ENCODE peak calls at places on chromosomes 16 and 17, in four cellular contexts. V is endothelial cell of umbilical vein, G is IMR-90, I is K562. E is an unnamed sample. For H3K9me1 and H4K20me1, the result is how much of the 10 kb centered on the place peaks cover.

GRCh38 chr17:17570207-17570797 is 21.2 kb downstream of the PEMT start:
- DNase-seq in I (no peak), G (peak), V (peak), E (no peak)

GRCh38 chr16:83704656-83705055 is 103.1 kb upstream of the HSBP1 start:
- DNase-seq in I (no peak), V (no peak), G (no peak), E (no peak)

GRCh38 chr17:82269882-82270500 is 3.5 kb downstream of the CSNK1D start:
- DNase-seq in G (no peak), V (no peak), I (no peak), E (no peak)

GRCh38 chr17:59846391-59847165 is 46.2 kb downstream of the TUBD1 start:
- DNase-seq in G (peak), I (no peak), V (peak), E (no peak)

GRCh38 chr16:66309409-66309808 is 57.1 kb upstream of the CDH5 start:
- DNase-seq in V (no peak), I (no peak), G (no peak), E (no peak)

GRCh38 chr17:78148286-78149016 is 2.3 kb downstream of the C17orf99 start:
- DNase-seq in G (no peak), V (no peak), I (no peak), E (no peak)

GRCh38 chr17:82193520-82194236 is 19.0 kb downstream of the CCDC57 start:
- DNase-seq in I (no peak), V (no peak), G (no peak), E (no peak)

GRCh38 chr17:40093580-40094201 is 6.7 kb downstream of the NR1D1 start:
- DNase-seq in G (no peak), I (no peak), V (no peak), E (no peak)

GRCh38 chr17:35373984-35374765 is 754 bp upstream of the SLFN11 start:
- DNase-seq in I (no peak), V (no peak), G (peak), E (no peak)

GRCh38 chr16:610513-611381 is 20.0 kb upstream of the WFIKKN1 start:
- DNase-seq in I (peak), G (no peak), V (no peak), E (peak)

GRCh38 chr16:2767891-2768290 is 9.2 kb downstream of the ELOB start:
- DNase-seq in I (no peak), V (no peak), G (no peak), E (no peak)

GRCh38 chr17:17681744-17682292 is 560 bp downstream of the RAI1 start:
- DNase-seq in V (no peak), I (peak), G (no peak), E (no peak)

GRCh38 chr17:16516594-16517018 is 24.6 kb upstream of the LRRC75A start:
- DNase-seq in G (peak), V (peak), I (peak), E (no peak)

GRCh38 chr17:57739402-57740224 is 5.5 kb downstream of the CCDC182 start:
- DNase-seq in I (peak), G (no peak), V (no peak), E (no peak)

GRCh38 chr17:5840811-5841446 is 229.2 kb upstream of the WSCD1 start:
- DNase-seq in V (no peak), I (no peak), G (no peak), E (no peak)

GRCh38 chr17:73090396-73091202 is 1.9 kb downstream of the SLC39A11 start:
- DNase-seq in V (no peak), G (no peak), I (no peak), E (no peak)

GRCh38 chr17:40283662-40284061 is 4.0 kb upstream of the CDC6 start:
- DNase-seq in V (peak), G (peak), I (no peak), E (peak)

GRCh38 chr16:51638338-51639135 is 487.5 kb upstream of the SALL1 start:
- DNase-seq in V (no peak), I (no peak), G (peak), E (no peak)

GRCh38 chr17:65301184-65301583 is 164.0 kb downstream of the RGS9 start:
- DNase-seq in G (no peak), V (no peak), I (no peak), E (no peak)

GRCh38 chr16:11094075-11094593 is 149.8 kb downstream of the CLEC16A start:
- DNase-seq in I (peak), V (no peak), G (peak), E (peak)

GRCh38 chr16:17348042-17348783 is 122.5 kb downstream of the XYLT1 start:
- DNase-seq in G (no peak), I (no peak), V (no peak), E (no peak)

GRCh38 chr17:63834431-63835166 is 7.1 kb upstream of the FTSJ3 start:
- DNase-seq in V (peak), I (peak), G (peak), E (peak)

GRCh38 chr16:72744064-72744793 is 303.7 kb downstream of the ZFHX3 start:
- DNase-seq in G (no peak), I (no peak), V (no peak), E (no peak)

GRCh38 chr17:18217412-18218015 is 7.9 kb upstream of the LLGL1 start:
- DNase-seq in I (peak), V (peak), G (peak), E (peak)

GRCh38 chr17:73288534-73289302 is 23.1 kb downstream of the CDC42EP4 start:
- DNase-seq in V (no peak), I (peak), G (no peak), E (no peak)

GRCh38 chr16:73713817-73714495 is 582.7 kb upstream of the PSMD7 start:
- DNase-seq in I (peak), V (no peak), G (peak), E (no peak)

GRCh38 chr17:65514082-65514481 is 47.4 kb downstream of the AXIN2 start:
- DNase-seq in V (no peak), I (no peak), G (peak), E (peak)

GRCh38 chr17:37475713-37476420 is 13.8 kb upstream of the DUSP14 start:
- DNase-seq in G (no peak), I (no peak), V (peak), E (no peak)

GRCh38 chr17:31610301-31610910 is 218.9 kb downstream of the RAB11FIP4 start:
- DNase-seq in I (no peak), V (no peak), G (no peak), E (no peak)

GRCh38 chr16:66491716-66492064 is 58.2 kb downstream of the TK2 start:
- DNase-seq in G (no peak), I (no peak), V (no peak), E (no peak)

GRCh38 chr16:16025214-16025968 is 76.0 kb downstream of the ABCC1 start:
- DNase-seq in V (peak), G (peak), I (peak), E (no peak)

DNA sequence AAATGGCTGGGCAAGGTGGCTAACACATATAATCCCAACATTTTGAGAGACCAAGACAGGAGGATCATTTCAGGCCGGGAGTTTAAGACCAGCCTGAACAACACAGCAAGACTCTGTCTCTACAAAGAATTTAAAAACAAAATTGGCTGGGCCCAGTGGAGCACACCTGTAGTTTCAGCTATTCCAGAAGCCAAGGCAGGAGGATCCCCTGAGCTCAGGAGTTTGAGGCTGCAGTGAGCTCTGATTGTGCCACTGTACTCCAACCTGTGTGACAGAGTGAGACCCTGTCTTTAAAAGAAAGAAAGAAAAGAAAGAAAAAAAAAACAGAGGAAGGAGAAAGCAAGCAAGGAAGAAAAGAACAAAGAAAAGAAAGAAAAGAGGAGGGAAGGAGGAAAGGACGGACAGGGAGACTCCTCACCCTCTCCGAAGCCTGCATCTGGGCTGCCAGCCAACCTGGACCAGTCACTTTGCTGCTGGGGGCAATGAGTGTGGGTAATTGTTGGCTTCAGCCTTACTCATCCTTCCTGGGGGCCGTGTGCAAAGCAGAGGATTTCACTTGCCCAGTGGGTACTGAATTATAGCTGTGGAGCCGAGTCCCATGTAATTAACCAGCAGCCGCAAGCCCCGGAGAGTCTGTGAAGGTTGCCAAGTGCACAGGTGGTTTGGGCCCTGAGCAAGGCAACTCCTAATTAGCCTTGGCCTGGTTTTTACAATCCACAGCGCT is 6.7 kb upstream of the MT4 start:
- DNase-seq in V (no peak), I (no peak), G (peak), E (no peak)
- H3K9me1 ChIP-seq in V (under half), I (under half), G (under half), E (under half)

GRCh38 chr16:27368358-27368722 is 33.6 kb upstream of the IL21R start:
- DNase-seq in G (no peak), V (no peak), I (no peak), E (no peak)

GRCh38 chr16:27365142-27366089 is 36.6 kb upstream of the IL21R start:
- DNase-seq in G (peak), I (no peak), V (peak), E (peak)

GRCh38 chr16:27364493-27365141 is 37.4 kb upstream of the IL21R start:
- DNase-seq in V (no peak), G (no peak), I (no peak), E (no peak)

GRCh38 chr16:27367463-27368357 is 34.3 kb upstream of the IL21R start:
- DNase-seq in G (peak), I (peak), V (peak), E (no peak)

DNA sequence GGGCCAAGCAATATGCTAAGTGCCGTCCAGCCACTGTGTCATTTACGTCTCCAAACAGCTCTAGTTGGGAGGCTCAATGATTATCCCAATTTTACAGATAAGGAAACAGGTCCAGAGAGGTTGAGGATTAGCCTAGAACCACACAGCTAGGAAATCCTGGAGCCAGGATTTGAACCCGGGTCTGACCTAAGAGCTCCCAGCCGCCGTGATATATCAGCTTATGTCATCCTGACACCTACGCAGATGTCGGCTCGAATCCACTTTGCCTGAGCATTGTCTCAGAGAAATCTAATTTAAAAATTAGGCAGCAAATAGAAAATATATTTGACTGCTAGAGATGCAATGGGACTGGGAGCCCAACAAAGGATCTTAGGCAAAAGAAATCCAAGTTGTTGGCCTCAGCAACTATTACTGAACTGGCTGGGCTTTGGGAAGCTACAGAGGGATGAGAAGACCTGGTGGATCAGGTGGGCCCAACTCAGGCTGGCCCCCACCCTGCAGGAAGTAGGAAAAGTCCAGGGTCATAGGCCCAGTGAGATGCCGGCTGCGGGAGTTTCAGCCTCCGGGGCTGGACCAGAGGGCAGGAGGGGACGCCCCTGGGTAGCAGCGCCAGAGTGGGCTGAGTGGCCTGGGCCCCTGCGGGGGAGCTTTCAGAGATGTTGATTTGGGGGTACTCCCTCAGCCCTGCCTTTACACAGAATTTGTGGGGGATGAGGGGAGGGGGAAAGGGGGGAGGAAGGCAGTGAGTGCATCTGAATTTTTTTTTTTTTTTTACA is 35.1 kb upstream of the IL21R start:
- DNase-seq in G (no peak), V (peak), I (peak), E (no peak)
- H3K9ac ChIP-seq in G (no peak), V (peak), I (no peak), E (peak)

GRCh38 chr17:50047083-50047482 is 8.8 kb upstream of the ITGA3 start:
- DNase-seq in I (no peak), G (no peak), V (no peak), E (no peak)
- H4K20me1 ChIP-seq in I (under half), G (under half), V (under half), E (under half)

GRCh38 chr17:48340916-48341315 is 89.1 kb downstream of the SKAP1 start:
- DNase-seq in G (no peak), V (no peak), I (no peak), E (no peak)
- H3K9me1 ChIP-seq in G (under half), V (under half), I (under half), E (under half)